ENCODE peak calls at places on chromosomes 2 and 18, in seven cellular contexts. One of them, this sample, is unnamed.

GRCh38 chr2:72291059-72291458 is 143.4 kb upstream of the CYP26B1 start:
- DNase-seq in prostate gland: no peak
- DNase-seq in K562: no peak
- DNase-seq in HepG2: no peak
- DNase-seq in breast epithelium: no peak
- DNase-seq in HL-60: no peak
- DNase-seq in GM23338: no peak
- DNase-seq in this sample: no peak

GRCh38 chr2:16615246-16615645 is 50.4 kb downstream of the CYRIA start:
- DNase-seq in prostate gland: no peak
- DNase-seq in K562: no peak
- DNase-seq in HepG2: no peak
- DNase-seq in breast epithelium: no peak
- DNase-seq in HL-60: no peak
- DNase-seq in GM23338: no peak
- DNase-seq in this sample: no peak

GRCh38 chr2:162824319-162824718 is 14.2 kb downstream of the KCNH7 start:
- DNase-seq in prostate gland: no peak
- DNase-seq in K562: no peak
- DNase-seq in HepG2: no peak
- DNase-seq in breast epithelium: no peak
- DNase-seq in HL-60: no peak
- DNase-seq in GM23338: peak; percentile 62
- DNase-seq in this sample: no peak

GRCh38 chr2:189581354-189582139 is 961 bp upstream of the SLC40A1 start:
- DNase-seq in prostate gland: peak; percentile 33
- DNase-seq in K562: peak; percentile 78
- DNase-seq in HepG2: peak; percentile 62
- DNase-seq in breast epithelium: no peak
- DNase-seq in HL-60: no peak
- DNase-seq in GM23338: peak; percentile 82
- DNase-seq in this sample: no peak

GRCh38 chr2:10089565-10090183 is 9.5 kb upstream of the CYS1 start:
- DNase-seq in prostate gland: no peak
- DNase-seq in K562: no peak
- DNase-seq in HepG2: no peak
- DNase-seq in breast epithelium: no peak
- DNase-seq in HL-60: peak; percentile 18
- DNase-seq in GM23338: no peak
- DNase-seq in this sample: no peak

GRCh38 chr2:28949617-28950305 is 31.3 kb upstream of the TOGARAM2 start:
- DNase-seq in prostate gland: no peak
- DNase-seq in K562: no peak
- DNase-seq in HepG2: peak; percentile 29
- DNase-seq in breast epithelium: no peak
- DNase-seq in HL-60: peak; percentile 23
- DNase-seq in GM23338: peak; percentile 42
- DNase-seq in this sample: no peak

GRCh38 chr2:164697688-164698290 is 76.5 kb upstream of the GRB14 start:
- DNase-seq in prostate gland: no peak
- DNase-seq in K562: peak; percentile 22
- DNase-seq in HepG2: peak; percentile 61
- DNase-seq in breast epithelium: no peak
- DNase-seq in HL-60: no peak
- DNase-seq in GM23338: peak; percentile 73
- DNase-seq in this sample: no peak

GRCh38 chr18:26342646-26343045 is 116.4 kb downstream of the TAF4B start:
- DNase-seq in prostate gland: peak; percentile 7
- DNase-seq in K562: no peak
- DNase-seq in HepG2: no peak
- DNase-seq in breast epithelium: no peak
- DNase-seq in HL-60: no peak
- DNase-seq in GM23338: peak; percentile 6
- DNase-seq in this sample: no peak

GRCh38 chr18:72866901-72867701 is 686 bp downstream of the NETO1 start:
- DNase-seq in prostate gland: no peak
- DNase-seq in K562: no peak
- DNase-seq in HepG2: no peak
- DNase-seq in breast epithelium: no peak
- DNase-seq in HL-60: no peak
- DNase-seq in GM23338: peak; percentile 60
- DNase-seq in this sample: no peak

GRCh38 chr2:145598434-145598833 is 1078.5 kb upstream of the ZEB2 start:
- DNase-seq in prostate gland: no peak
- DNase-seq in K562: no peak
- DNase-seq in HepG2: no peak
- DNase-seq in breast epithelium: no peak
- DNase-seq in HL-60: no peak
- DNase-seq in GM23338: no peak
- DNase-seq in this sample: no peak

GRCh38 chr2:62474173-62474572 is 31.8 kb downstream of the TMEM17 start:
- DNase-seq in prostate gland: no peak
- DNase-seq in K562: no peak
- DNase-seq in HepG2: no peak
- DNase-seq in breast epithelium: no peak
- DNase-seq in HL-60: no peak
- DNase-seq in GM23338: no peak
- DNase-seq in this sample: no peak

GRCh38 chr18:55401638-55402191 is 186.3 kb downstream of the TCF4 start:
- DNase-seq in prostate gland: no peak
- DNase-seq in K562: no peak
- DNase-seq in HepG2: peak; percentile 2
- DNase-seq in breast epithelium: no peak
- DNase-seq in HL-60: no peak
- DNase-seq in GM23338: peak; percentile 86
- DNase-seq in this sample: no peak

GRCh38 chr2:215022418-215022817 is 116.0 kb downstream of the ABCA12 start:
- DNase-seq in prostate gland: no peak
- DNase-seq in K562: no peak
- DNase-seq in HepG2: no peak
- DNase-seq in breast epithelium: no peak
- DNase-seq in HL-60: no peak
- DNase-seq in GM23338: peak; percentile 9
- DNase-seq in this sample: no peak

GRCh38 chr2:20543579-20543887 is 96.7 kb downstream of the RHOB start:
- DNase-seq in prostate gland: no peak
- DNase-seq in K562: no peak
- DNase-seq in HepG2: no peak
- DNase-seq in breast epithelium: no peak
- DNase-seq in HL-60: no peak
- DNase-seq in GM23338: no peak
- DNase-seq in this sample: no peak

GRCh38 chr18:33757037-33757436 is 179.0 kb downstream of the ASXL3 start:
- DNase-seq in prostate gland: no peak
- DNase-seq in K562: no peak
- DNase-seq in HepG2: no peak
- DNase-seq in breast epithelium: no peak
- DNase-seq in HL-60: no peak
- DNase-seq in GM23338: no peak
- DNase-seq in this sample: no peak

GRCh38 chr2:112640800-112641675 is 4.7 kb upstream of the SLC20A1 start:
- DNase-seq in prostate gland: no peak
- DNase-seq in K562: no peak
- DNase-seq in HepG2: no peak
- DNase-seq in breast epithelium: no peak
- DNase-seq in HL-60: no peak
- DNase-seq in GM23338: no peak
- DNase-seq in this sample: no peak

GRCh38 chr2:47690132-47690531 is 92.8 kb upstream of the MSH6 start:
- DNase-seq in prostate gland: no peak
- DNase-seq in K562: no peak
- DNase-seq in HepG2: no peak
- DNase-seq in breast epithelium: no peak
- DNase-seq in HL-60: no peak
- DNase-seq in GM23338: no peak
- DNase-seq in this sample: no peak

GRCh38 chr2:44126106-44126797 is 42.4 kb upstream of the PPM1B start:
- DNase-seq in prostate gland: peak; percentile 8
- DNase-seq in K562: no peak
- DNase-seq in HepG2: no peak
- DNase-seq in breast epithelium: no peak
- DNase-seq in HL-60: no peak
- DNase-seq in GM23338: no peak
- DNase-seq in this sample: no peak

GRCh38 chr18:40485318-40485717 is 1469.7 kb upstream of the PIK3C3 start:
- DNase-seq in prostate gland: no peak
- DNase-seq in K562: no peak
- DNase-seq in HepG2: no peak
- DNase-seq in breast epithelium: no peak
- DNase-seq in HL-60: no peak
- DNase-seq in GM23338: no peak
- DNase-seq in this sample: no peak

GRCh38 chr2:41836944-41837343 is 210.9 kb upstream of the PKDCC start:
- DNase-seq in prostate gland: no peak
- DNase-seq in K562: peak; percentile 28
- DNase-seq in HepG2: no peak
- DNase-seq in breast epithelium: no peak
- DNase-seq in HL-60: peak; percentile 16
- DNase-seq in GM23338: peak; percentile 91
- DNase-seq in this sample: peak; percentile 28

GRCh38 chr2:7915302-7916200 is 766.3 kb upstream of the ID2 start:
- DNase-seq in prostate gland: no peak
- DNase-seq in K562: no peak
- DNase-seq in HepG2: no peak
- DNase-seq in breast epithelium: no peak
- DNase-seq in HL-60: no peak
- DNase-seq in GM23338: peak; percentile 27
- DNase-seq in this sample: no peak

GRCh38 chr2:161237397-161238263 is 70.6 kb upstream of the PSMD14 start:
- DNase-seq in prostate gland: no peak
- DNase-seq in K562: no peak
- DNase-seq in HepG2: no peak
- DNase-seq in breast epithelium: no peak
- DNase-seq in HL-60: no peak
- DNase-seq in GM23338: peak; percentile 73
- DNase-seq in this sample: no peak

GRCh38 chr2:144006139-144006538 is 513.8 kb downstream of the ZEB2 start:
- DNase-seq in prostate gland: no peak
- DNase-seq in K562: no peak
- DNase-seq in HepG2: no peak
- DNase-seq in breast epithelium: no peak
- DNase-seq in HL-60: no peak
- DNase-seq in GM23338: no peak
- DNase-seq in this sample: no peak

GRCh38 chr2:82182270-82182669 is 1877.7 kb upstream of the LRRTM1 start:
- DNase-seq in prostate gland: no peak
- DNase-seq in K562: no peak
- DNase-seq in HepG2: no peak
- DNase-seq in breast epithelium: no peak
- DNase-seq in HL-60: no peak
- DNase-seq in GM23338: no peak
- DNase-seq in this sample: no peak

DNA sequence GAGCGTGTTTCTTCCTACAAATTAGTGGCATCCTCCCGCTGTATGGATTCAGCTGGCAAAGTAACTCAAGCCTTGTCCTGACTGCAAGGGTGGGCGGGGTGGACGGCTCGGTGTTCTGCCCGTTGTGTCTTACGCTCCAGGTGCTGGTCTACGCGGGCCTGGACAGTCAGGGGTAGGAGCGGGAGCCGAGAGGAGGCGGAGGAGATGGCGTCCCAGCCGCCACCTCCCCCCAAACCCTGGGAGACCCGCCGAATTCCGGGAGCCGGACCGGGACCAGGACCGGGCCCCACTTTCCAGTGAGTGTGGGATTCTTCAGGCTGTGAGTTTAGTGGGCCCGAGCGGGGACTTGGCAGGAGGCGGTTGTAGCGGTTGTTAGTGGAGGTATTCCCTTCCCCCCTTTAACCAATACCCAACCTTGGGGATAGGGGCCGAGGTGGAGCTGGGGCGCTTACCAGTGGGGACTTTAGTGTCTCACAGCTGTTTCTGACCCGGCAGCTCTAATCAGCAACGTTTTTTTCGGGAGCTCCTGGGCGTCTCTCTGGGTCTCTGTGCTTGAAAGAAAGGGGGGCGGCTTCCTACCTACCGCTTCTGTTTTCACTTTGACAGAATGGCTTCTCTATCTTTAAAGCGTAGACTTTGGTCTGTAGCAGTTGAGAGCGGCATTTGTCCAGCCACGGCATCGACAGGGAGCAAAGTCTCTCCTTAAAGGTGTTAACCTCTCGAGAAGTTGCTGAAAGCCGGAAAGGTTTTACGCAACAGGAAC is at the start of the genes PEX13 and PUS10:
- DNase-seq in prostate gland: peak; percentile 82
- DNase-seq in K562: peak; percentile 80
- DNase-seq in HepG2: peak; percentile 99
- DNase-seq in breast epithelium: peak; percentile 62
- DNase-seq in HL-60: peak; percentile 81
- DNase-seq in GM23338: peak; percentile 86
- DNase-seq in this sample: peak; percentile 55
- TF ChIP-seq POLR2AphosphoS5 in prostate gland: peak; percentile 31
- TF ChIP-seq POLR2AphosphoS5 in K562: peak; percentile 57
- TF ChIP-seq POLR2AphosphoS5 in HepG2: peak; percentile 6
- TF ChIP-seq POLR2AphosphoS5 in breast epithelium: no peak
- TF ChIP-seq POLR2AphosphoS5 in HL-60: no peak
- TF ChIP-seq POLR2AphosphoS5 in GM23338: peak; percentile 62
- TF ChIP-seq POLR2AphosphoS5 in this sample: peak; percentile 79

GRCh38 chr2:150466770-150467640 is 20.5 kb downstream of the RND3 start:
- DNase-seq in prostate gland: no peak
- DNase-seq in K562: no peak
- DNase-seq in HepG2: no peak
- DNase-seq in breast epithelium: no peak
- DNase-seq in HL-60: no peak
- DNase-seq in GM23338: no peak
- DNase-seq in this sample: no peak
- TF ChIP-seq POLR2AphosphoS5 in prostate gland: no peak
- TF ChIP-seq POLR2AphosphoS5 in K562: no peak
- TF ChIP-seq POLR2AphosphoS5 in HepG2: no peak
- TF ChIP-seq POLR2AphosphoS5 in breast epithelium: no peak
- TF ChIP-seq POLR2AphosphoS5 in HL-60: no peak
- TF ChIP-seq POLR2AphosphoS5 in GM23338: peak; percentile 8
- TF ChIP-seq POLR2AphosphoS5 in this sample: no peak

GRCh38 chr2:18799397-18799796 is 210.0 kb upstream of the NT5C1B start:
- DNase-seq in prostate gland: no peak
- DNase-seq in K562: no peak
- DNase-seq in HepG2: no peak
- DNase-seq in breast epithelium: no peak
- DNase-seq in HL-60: no peak
- DNase-seq in GM23338: no peak
- DNase-seq in this sample: no peak
- TF ChIP-seq POLR2AphosphoS5 in prostate gland: no peak
- TF ChIP-seq POLR2AphosphoS5 in K562: no peak
- TF ChIP-seq POLR2AphosphoS5 in HepG2: no peak
- TF ChIP-seq POLR2AphosphoS5 in breast epithelium: no peak
- TF ChIP-seq POLR2AphosphoS5 in HL-60: no peak
- TF ChIP-seq POLR2AphosphoS5 in GM23338: no peak
- TF ChIP-seq POLR2AphosphoS5 in this sample: no peak

GRCh38 chr18:32598144-32598543 is 127.5 kb upstream of the GAREM1 start:
- DNase-seq in prostate gland: no peak
- DNase-seq in K562: no peak
- DNase-seq in HepG2: no peak
- DNase-seq in breast epithelium: no peak
- DNase-seq in HL-60: no peak
- DNase-seq in GM23338: no peak
- DNase-seq in this sample: no peak

DNA sequence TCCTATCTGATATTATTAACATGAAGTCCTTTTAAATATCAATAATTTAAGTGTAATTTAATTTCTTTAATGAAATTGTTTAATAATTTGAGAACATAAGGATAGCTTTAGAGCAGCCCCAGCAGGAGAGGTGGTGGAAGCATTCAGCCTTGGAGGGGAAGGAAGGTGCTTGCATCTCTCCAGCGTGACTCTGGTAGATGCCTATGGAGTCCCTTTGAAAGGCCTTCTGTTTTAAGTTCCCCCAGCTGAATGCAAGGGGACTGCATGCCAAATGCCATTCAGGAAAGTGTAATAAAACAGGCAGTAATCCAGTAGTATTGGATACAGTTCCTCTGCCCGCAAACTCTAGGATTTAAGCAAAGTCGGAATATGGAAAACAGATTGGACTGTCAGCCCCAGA is 125.1 kb upstream of the GAREM1 start:
- DNase-seq in prostate gland: no peak
- DNase-seq in K562: no peak
- DNase-seq in HepG2: no peak
- DNase-seq in breast epithelium: no peak
- DNase-seq in HL-60: no peak
- DNase-seq in GM23338: peak; percentile 7
- DNase-seq in this sample: no peak
- TF ChIP-seq POLR2AphosphoS5 in prostate gland: no peak
- TF ChIP-seq POLR2AphosphoS5 in K562: no peak
- TF ChIP-seq POLR2AphosphoS5 in HepG2: no peak
- TF ChIP-seq POLR2AphosphoS5 in breast epithelium: no peak
- TF ChIP-seq POLR2AphosphoS5 in HL-60: no peak
- TF ChIP-seq POLR2AphosphoS5 in GM23338: no peak
- TF ChIP-seq POLR2AphosphoS5 in this sample: no peak

This sample was measured in SK-N-MC.